ENCODE peak calls at places on chromosome 3, in eight cellular contexts. L is cardiac fibroblast, U is EL, H is neuronal stem cell, K is activated T-helper 1 cell treated with Interleukin-2 at 50 U/mL for 16 hours, B is NCI-H460, M is adrenal gland, Y is IMR-90. E is an unnamed sample.

GRCh38 chr3:38758557-38758956 is 57.5 kb downstream of the SCN10A start:
- DNase-seq in U (no peak), L (no peak), H (no peak), B (no peak), M (no peak), K (no peak), Y (no peak), E (no peak)

GRCh38 chr3:4306860-4307259 is 3.7 kb downstream of the SETMAR start:
- DNase-seq in Y (peak; percentile 6), M (no peak), B (no peak), H (no peak), U (no peak), L (no peak), K (no peak), E (no peak)

GRCh38 chr3:64909757-64910475 is 222.1 kb upstream of the ADAMTS9 start:
- DNase-seq in L (no peak), K (no peak), H (no peak), B (no peak), U (no peak), M (no peak), Y (no peak), E (no peak)

GRCh38 chr3:107514453-107514852 is 8.3 kb upstream of the BBX start:
- DNase-seq in H (no peak), M (no peak), Y (no peak), U (no peak), K (no peak), L (no peak), B (no peak), E (no peak)

GRCh38 chr3:134299185-134299887 is 48.7 kb upstream of the RYK start:
- DNase-seq in L (peak; percentile 59), B (no peak), K (no peak), U (no peak), Y (peak; percentile 53), M (peak; percentile 40), H (no peak), E (peak; percentile 78)

GRCh38 chr3:2543247-2543646 is 444.6 kb downstream of the CNTN4 start:
- DNase-seq in H (no peak), L (no peak), K (no peak), U (no peak), M (no peak), Y (no peak), B (no peak), E (no peak)

GRCh38 chr3:14595561-14595960 is 55.4 kb upstream of the GRIP2 start:
- DNase-seq in M (no peak), L (no peak), U (no peak), B (no peak), Y (no peak), H (no peak), K (no peak), E (no peak)

GRCh38 chr3:108420926-108421325 is 89.5 kb downstream of the MYH15 start:
- DNase-seq in K (no peak), U (peak; percentile 68), M (no peak), L (peak; percentile 87), H (no peak), B (no peak), Y (peak; percentile 91), E (no peak)

GRCh38 chr3:183815565-183815943 is 9.8 kb downstream of the MAP6D1 start:
- DNase-seq in Y (no peak), B (no peak), L (no peak), M (no peak), U (no peak), K (no peak), H (no peak), E (no peak)

GRCh38 chr3:72445827-72446405 is 402.3 kb downstream of the SHQ1 start:
- DNase-seq in L (peak; percentile 5), U (no peak), H (no peak), K (no peak), M (no peak), B (no peak), Y (peak; percentile 3), E (no peak)

GRCh38 chr3:42705039-42705767 is 2.6 kb upstream of the HHATL start:
- DNase-seq in B (no peak), H (no peak), L (no peak), U (no peak), K (no peak), Y (no peak), M (no peak), E (no peak)

E was measured in small intestine.